ENCODE peak calls at places on chromosomes 12 and 14, in nine cellular contexts. S, H, V, G, F, Z, T, D and Y are unnamed samples.

GRCh38 chr14:92719890-92720323 is 28.5 kb downstream of the LGMN start:
- DNase-seq in D (peak), F (no peak), Z (peak), H (no peak), V (no peak), G (no peak), T (peak), S (peak), Y (peak)

GRCh38 chr14:104756477-104757237 is 3.7 kb downstream of the SIVA1 start:
- DNase-seq in V (no peak), G (no peak), F (no peak), H (no peak), D (no peak), S (no peak), T (no peak), Z (no peak), Y (no peak)

GRCh38 chr14:95460647-95461478 is 55.6 kb downstream of the SYNE3 start:
- DNase-seq in S (peak), F (no peak), G (no peak), Z (peak), T (no peak), V (no peak), D (no peak), H (no peak), Y (peak)

GRCh38 chr12:6554168-6554989 is 1.5 kb downstream of the IFFO1 start:
- DNase-seq in T (peak), G (peak), V (peak), F (peak), Z (peak), H (peak), D (no peak), S (peak), Y (peak)

GRCh38 chr14:33776871-33777270 is 174.0 kb downstream of the EGLN3 start:
- DNase-seq in D (no peak), Z (no peak), F (no peak), T (no peak), H (no peak), G (no peak), S (no peak), V (no peak), Y (no peak)

GRCh38 chr14:105019861-105020814 is 745 bp downstream of the CDCA4 start:
- DNase-seq in Z (peak), F (no peak), V (peak), H (peak), S (no peak), T (no peak), G (peak), D (no peak), Y (no peak)

GRCh38 chr12:95417372-95417771 is 56.6 kb upstream of the METAP2 start:
- DNase-seq in G (no peak), Z (no peak), D (no peak), S (peak), H (no peak), F (no peak), T (no peak), V (no peak), Y (no peak)

GRCh38 chr12:14567311-14568195 is at the start of gene PLBD1:
- DNase-seq in Z (peak), S (peak), D (peak), T (peak), H (no peak), F (peak), V (peak), G (no peak), Y (peak)

GRCh38 chr14:68284333-68284732 is 464.8 kb downstream of the RAD51B start:
- DNase-seq in S (no peak), T (no peak), H (no peak), D (no peak), Z (no peak), F (no peak), V (no peak), G (no peak), Y (no peak)

GRCh38 chr12:93173178-93173957 is 204.4 kb upstream of the NUDT4 start:
- DNase-seq in H (no peak), D (no peak), Z (no peak), T (no peak), F (no peak), V (no peak), G (no peak), S (peak), Y (no peak)

GRCh38 chr14:69199786-69200185 is 8.5 kb downstream of the EXD2 start:
- DNase-seq in F (no peak), V (no peak), G (no peak), S (no peak), T (no peak), H (no peak), D (no peak), Z (no peak), Y (no peak)

GRCh38 chr14:23951590-23952143 is 1.9 kb upstream of the DHRS4 start:
- DNase-seq in D (no peak), F (no peak), G (no peak), H (no peak), V (no peak), T (no peak), S (no peak), Z (no peak), Y (peak)

GRCh38 chr14:54474232-54474793 is 14.5 kb downstream of the GMFB start:
- DNase-seq in D (no peak), F (no peak), S (no peak), H (no peak), G (no peak), T (no peak), V (no peak), Z (no peak), Y (no peak)

GRCh38 chr14:87643005-87643404 is 350.0 kb downstream of the GALC start:
- DNase-seq in S (peak), H (no peak), T (no peak), Z (no peak), F (peak), G (no peak), D (no peak), V (peak), Y (no peak)

GRCh38 chr12:54360717-54361456 is 3.4 kb downstream of the GPR84 start:
- DNase-seq in F (peak), G (peak), D (no peak), Z (peak), S (peak), H (peak), T (peak), V (peak), Y (peak)

GRCh38 chr12:8699714-8700113 is 1.9 kb downstream of the RIMKLB start:
- DNase-seq in Z (no peak), V (no peak), T (no peak), F (no peak), D (no peak), G (no peak), H (no peak), S (no peak), Y (no peak)

GRCh38 chr12:11016937-11017336 is 5.5 kb downstream of the TAS2R19 start:
- DNase-seq in D (no peak), F (no peak), S (no peak), V (no peak), Z (no peak), G (no peak), T (no peak), H (no peak), Y (no peak)

GRCh38 chr14:96167224-96168148 is 37.2 kb upstream of the BDKRB2 start:
- DNase-seq in F (no peak), H (no peak), V (no peak), Z (peak), D (peak), G (no peak), T (no peak), S (peak), Y (no peak)

GRCh38 chr12:25877446-25877845 is 81.0 kb upstream of the RASSF8 start:
- DNase-seq in D (no peak), S (no peak), H (no peak), G (no peak), F (no peak), T (no peak), Z (no peak), V (no peak), Y (no peak)

GRCh38 chr14:56333361-56334279 is 215.4 kb downstream of the PELI2 start:
- DNase-seq in G (no peak), D (no peak), V (peak), T (no peak), S (peak), H (no peak), Z (peak), F (no peak), Y (no peak)

GRCh38 chr12:48512855-48513254 is 12.6 kb upstream of the OR8S1 start:
- DNase-seq in Z (no peak), G (no peak), T (no peak), S (no peak), V (no peak), D (no peak), F (no peak), H (no peak), Y (no peak)